ENCODE peak calls at places on chromosomes 1 and 21, in seven cellular contexts. I, X, E, G, F, K and W are unnamed samples.

GRCh38 chr1:36557041-36558000 is 74.6 kb upstream of the CSF3R start:
- DNase-seq in I (no peak), X (no peak), E (no peak), G (no peak), F (no peak), K (no peak), W (no peak)

GRCh38 chr21:38282921-38283320 is 26.1 kb downstream of the KCNJ15 start:
- DNase-seq in I (no peak), X (no peak), E (no peak), G (no peak), F (no peak), K (no peak), W (no peak)

GRCh38 chr1:192702212-192702993 is 66.5 kb downstream of the RGS13 start:
- DNase-seq in I (peak; percentile 88), X (no peak), E (no peak), G (no peak), F (no peak), K (no peak), W (no peak)

GRCh38 chr1:178634445-178634844 is 90.6 kb upstream of the RALGPS2 start:
- DNase-seq in I (peak; percentile 62), X (no peak), E (no peak), G (no peak), F (no peak), K (no peak), W (no peak)

GRCh38 chr1:170225735-170226524 is 80.2 kb downstream of the NTMT2 start:
- DNase-seq in I (no peak), X (no peak), E (no peak), G (no peak), F (no peak), K (no peak), W (no peak)

GRCh38 chr1:79041666-79042065 is 35.1 kb upstream of the ADGRL4 start:
- DNase-seq in I (peak; percentile 24), X (no peak), E (no peak), G (no peak), F (no peak), K (no peak), W (no peak)

GRCh38 chr1:165288301-165289120 is 68.0 kb downstream of the LMX1A start:
- DNase-seq in I (no peak), X (no peak), E (no peak), G (no peak), F (no peak), K (no peak), W (no peak)

GRCh38 chr1:226661965-226662364 is 77.1 kb downstream of the ITPKB start:
- DNase-seq in I (no peak), X (no peak), E (no peak), G (no peak), F (no peak), K (no peak), W (no peak)

GRCh38 chr21:39083377-39084008 is 99.8 kb downstream of the PSMG1 start:
- DNase-seq in I (no peak), X (no peak), E (no peak), G (no peak), F (no peak), K (no peak), W (no peak)

GRCh38 chr1:107896946-107897345 is 68.0 kb downstream of the VAV3 start:
- DNase-seq in I (no peak), X (no peak), E (no peak), G (no peak), F (no peak), K (no peak), W (no peak)

GRCh38 chr1:41221995-41222991 is 19.8 kb downstream of the SCMH1 start:
- DNase-seq in I (peak; percentile 25), X (no peak), E (no peak), G (no peak), F (no peak), K (peak; percentile 34), W (no peak)

GRCh38 chr1:78035121-78035520 is 10.6 kb upstream of the GIPC2 start:
- DNase-seq in I (no peak), X (no peak), E (no peak), G (no peak), F (no peak), K (no peak), W (no peak)

GRCh38 chr1:9705337-9706098 is 54.0 kb downstream of the PIK3CD start:
- DNase-seq in I (peak; percentile 72), X (no peak), E (no peak), G (no peak), F (no peak), K (no peak), W (no peak)

GRCh38 chr1:240484804-240485441 is 127.0 kb downstream of the GREM2 start:
- DNase-seq in I (no peak), X (no peak), E (no peak), G (no peak), F (no peak), K (no peak), W (no peak)

GRCh38 chr1:183180213-183180612 is 5.9 kb upstream of the LAMC2 start:
- DNase-seq in I (peak; percentile 91), X (no peak), E (no peak), G (no peak), F (no peak), K (no peak), W (no peak)

GRCh38 chr1:60904079-60904852 is 178.1 kb upstream of the NFIA start:
- DNase-seq in I (peak; percentile 36), X (no peak), E (no peak), G (no peak), F (no peak), K (peak; percentile 69), W (no peak)

GRCh38 chr1:12230549-12231275 is 882 bp downstream of the VPS13D start:
- DNase-seq in I (peak; percentile 29), X (no peak), E (no peak), G (no peak), F (peak; percentile 36), K (peak; percentile 33), W (no peak)

GRCh38 chr1:243926803-243927245 is 76.8 kb upstream of the AKT3 start:
- DNase-seq in I (peak; percentile 98), X (no peak), E (peak; percentile 53), G (no peak), F (no peak), K (no peak), W (no peak)

GRCh38 chr1:161487483-161487827 is 17.8 kb upstream of the FCGR2A start:
- DNase-seq in I (peak; percentile 39), X (no peak), E (no peak), G (no peak), F (no peak), K (peak; percentile 37), W (no peak)

GRCh38 chr1:9561429-9561828 is 22.2 kb downstream of the SLC25A33 start:
- DNase-seq in I (peak; percentile 96), X (no peak), E (peak; percentile 92), G (no peak), F (no peak), K (peak; percentile 70), W (no peak)

GRCh38 chr1:37478451-37478871 is 4.1 kb downstream of the ZC3H12A start:
- DNase-seq in I (peak; percentile 80), X (no peak), E (no peak), G (no peak), F (no peak), K (no peak), W (no peak)

GRCh38 chr1:179145521-179145920 is 63.7 kb downstream of the TOR3A start:
- DNase-seq in I (no peak), X (no peak), E (no peak), G (no peak), F (no peak), K (no peak), W (no peak)

GRCh38 chr1:9399510-9400424 is 107.1 kb downstream of the SPSB1 start:
- DNase-seq in I (peak; percentile 53), X (no peak), E (no peak), G (no peak), F (no peak), K (no peak), W (no peak)

GRCh38 chr1:31984419-31985347 is 29.0 kb upstream of the KHDRBS1 start:
- DNase-seq in I (peak; percentile 67), X (no peak), E (no peak), G (peak; percentile 11), F (no peak), K (no peak), W (no peak)

GRCh38 chr1:74771913-74772515 is 39.1 kb downstream of the TYW3 start:
- DNase-seq in I (peak; percentile 30), X (no peak), E (peak; percentile 44), G (no peak), F (no peak), K (peak; percentile 32), W (no peak)

GRCh38 chr1:30778156-30778978 is 20.8 kb upstream of the LAPTM5 start:
- DNase-seq in I (peak; percentile 96), X (no peak), E (no peak), G (no peak), F (no peak), K (peak; percentile 99), W (no peak)

GRCh38 chr1:115547661-115548060 is 94.1 kb upstream of the VANGL1 start:
- DNase-seq in I (no peak), X (no peak), E (no peak), G (no peak), F (no peak), K (no peak), W (no peak)

GRCh38 chr1:201690528-201690927 is 138.4 kb upstream of the IPO9 start:
- DNase-seq in I (no peak), X (no peak), E (no peak), G (no peak), F (no peak), K (no peak), W (no peak)

GRCh38 chr1:196403803-196404690 is 204.2 kb downstream of the KCNT2 start:
- DNase-seq in I (peak; percentile 97), X (no peak), E (no peak), G (no peak), F (no peak), K (no peak), W (no peak)

GRCh38 chr21:16420086-16420724 is 690.4 kb downstream of the USP25 start:
- DNase-seq in I (peak; percentile 84), X (no peak), E (peak; percentile 77), G (no peak), F (no peak), K (no peak), W (no peak)